ENCODE peak calls at places on chromosomes 4 and X, in seven cellular contexts. One of them, this sample, is unnamed.
A peak's percentile ranks its signal among the peaks of the same experiment; 100 is the strongest.

GRCh38 chr4:80266902-80267380 is 477 bp downstream of the FGF5 start:
- DNase-seq in Panc1: no peak
- DNase-seq in HCT116: no peak
- DNase-seq in H1: no peak
- DNase-seq in K562: peak; percentile 31
- DNase-seq in GM12878: no peak
- DNase-seq in HepG2: no peak
- DNase-seq in this sample: peak; percentile 59

GRCh38 chrX:115649461-115650063 is 88.6 kb downstream of the PLS3 start:
- DNase-seq in Panc1: no peak
- DNase-seq in HepG2: no peak
- DNase-seq in K562: no peak
- DNase-seq in GM12878: no peak
- DNase-seq in H1: no peak
- DNase-seq in HCT116: no peak
- DNase-seq in this sample: no peak

GRCh38 chr4:2259036-2259540 is 2.8 kb downstream of the MXD4 start:
- DNase-seq in GM12878: no peak
- DNase-seq in H1: no peak
- DNase-seq in K562: no peak
- DNase-seq in Panc1: no peak
- DNase-seq in HCT116: no peak
- DNase-seq in HepG2: no peak
- DNase-seq in this sample: no peak

GRCh38 chr4:128394778-128395177 is 107.2 kb upstream of the PGRMC2 start:
- DNase-seq in K562: no peak
- DNase-seq in HCT116: no peak
- DNase-seq in H1: no peak
- DNase-seq in GM12878: no peak
- DNase-seq in Panc1: no peak
- DNase-seq in HepG2: no peak
- DNase-seq in this sample: no peak

GRCh38 chrX:22164770-22165388 is 107.8 kb upstream of the CBLL2 start:
- DNase-seq in HepG2: no peak
- DNase-seq in H1: no peak
- DNase-seq in K562: no peak
- DNase-seq in GM12878: no peak
- DNase-seq in HCT116: no peak
- DNase-seq in Panc1: no peak
- DNase-seq in this sample: no peak

GRCh38 chrX:16188687-16189086 is 21.4 kb downstream of the MAGEB17 start:
- DNase-seq in Panc1: no peak
- DNase-seq in HepG2: no peak
- DNase-seq in GM12878: no peak
- DNase-seq in K562: no peak
- DNase-seq in HCT116: no peak
- DNase-seq in H1: no peak
- DNase-seq in this sample: no peak

GRCh38 chr4:150283689-150284088 is 205.4 kb downstream of the DCLK2 start:
- DNase-seq in Panc1: no peak
- DNase-seq in H1: no peak
- DNase-seq in HCT116: no peak
- DNase-seq in K562: no peak
- DNase-seq in HepG2: no peak
- DNase-seq in GM12878: no peak
- DNase-seq in this sample: peak; percentile 30

GRCh38 chr4:100949350-100949935 is 397.9 kb downstream of the PPP3CA start:
- DNase-seq in GM12878: no peak
- DNase-seq in Panc1: no peak
- DNase-seq in HCT116: no peak
- DNase-seq in H1: no peak
- DNase-seq in K562: no peak
- DNase-seq in HepG2: no peak
- DNase-seq in this sample: no peak

GRCh38 chrX:47752685-47753084 is 84.0 kb upstream of the ZNF81 start:
- DNase-seq in Panc1: no peak
- DNase-seq in GM12878: no peak
- DNase-seq in HepG2: no peak
- DNase-seq in H1: no peak
- DNase-seq in HCT116: no peak
- DNase-seq in K562: no peak
- DNase-seq in this sample: no peak

GRCh38 chr4:26431461-26432165 is 58.7 kb downstream of the CCKAR start:
- DNase-seq in H1: no peak
- DNase-seq in K562: no peak
- DNase-seq in HepG2: no peak
- DNase-seq in GM12878: no peak
- DNase-seq in HCT116: no peak
- DNase-seq in Panc1: no peak
- DNase-seq in this sample: no peak

GRCh38 chr4:105248613-105249012 is 101.9 kb downstream of the TET2 start:
- DNase-seq in GM12878: no peak
- DNase-seq in H1: no peak
- DNase-seq in K562: no peak
- DNase-seq in Panc1: no peak
- DNase-seq in HepG2: no peak
- DNase-seq in HCT116: no peak
- DNase-seq in this sample: no peak
- TF ChIP-seq SIN3A in GM12878: no peak
- TF ChIP-seq SIN3A in H1: no peak
- TF ChIP-seq SIN3A in K562: no peak
- TF ChIP-seq SIN3A in Panc1: no peak
- TF ChIP-seq SIN3A in HepG2: no peak
- TF ChIP-seq SIN3A in HCT116: no peak
- TF ChIP-seq SIN3A in this sample: no peak

GRCh38 chrX:64394059-64394873 is 986 bp downstream of the MTMR8 start:
- DNase-seq in HepG2: no peak
- DNase-seq in Panc1: no peak
- DNase-seq in H1: no peak
- DNase-seq in GM12878: no peak
- DNase-seq in HCT116: no peak
- DNase-seq in K562: no peak
- DNase-seq in this sample: peak; percentile 5

GRCh38 chrX:64395568-64395929 is 297 bp upstream of the MTMR8 start:
- DNase-seq in Panc1: no peak
- DNase-seq in H1: no peak
- DNase-seq in K562: no peak
- DNase-seq in HepG2: no peak
- DNase-seq in HCT116: no peak
- DNase-seq in GM12878: no peak
- DNase-seq in this sample: no peak

GRCh38 chrX:64389489-64389888 is 5.8 kb downstream of the MTMR8 start:
- DNase-seq in H1: no peak
- DNase-seq in HepG2: no peak
- DNase-seq in Panc1: no peak
- DNase-seq in GM12878: no peak
- DNase-seq in HCT116: no peak
- DNase-seq in K562: no peak
- DNase-seq in this sample: no peak

GRCh38 chrX:64398088-64398487 is 2.8 kb upstream of the MTMR8 start:
- DNase-seq in GM12878: no peak
- DNase-seq in Panc1: no peak
- DNase-seq in HCT116: no peak
- DNase-seq in H1: no peak
- DNase-seq in K562: no peak
- DNase-seq in HepG2: no peak
- DNase-seq in this sample: no peak

DNA sequence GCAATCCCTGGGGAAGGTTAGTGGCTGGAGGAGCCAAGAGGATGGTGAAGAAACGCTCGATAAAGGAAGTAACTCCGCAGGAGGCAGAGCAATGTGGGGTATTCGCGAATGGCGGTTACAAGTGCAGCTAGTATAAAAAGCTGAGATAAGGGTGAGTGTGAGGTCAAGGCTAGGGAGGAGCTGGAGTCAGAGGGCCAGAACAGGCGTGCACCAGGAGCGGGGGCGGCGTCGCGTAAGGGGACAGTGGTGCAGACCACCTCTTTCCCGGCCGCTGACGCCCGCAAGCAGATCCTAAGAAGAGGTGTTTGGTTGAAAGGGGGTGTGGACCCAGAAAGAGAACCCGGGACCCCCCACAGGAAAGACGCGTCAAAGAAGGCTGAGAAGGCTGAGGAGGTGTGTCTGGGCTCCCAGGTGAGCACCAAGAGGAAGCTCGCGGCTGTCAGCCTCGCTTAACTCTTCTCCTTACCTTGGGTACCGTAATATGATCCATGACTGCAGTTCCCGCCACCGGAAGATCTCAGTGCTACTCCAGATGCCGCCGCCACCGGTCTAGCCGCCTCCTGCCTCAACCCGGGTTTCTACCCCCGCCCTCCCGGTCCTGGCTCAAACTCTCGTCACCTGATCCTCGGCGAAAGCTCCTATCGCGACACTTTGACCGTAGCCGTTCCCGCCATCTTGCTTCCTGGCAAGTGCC is at the start of gene MTMR8:
- DNase-seq in HCT116: peak; percentile 41
- DNase-seq in Panc1: no peak
- DNase-seq in GM12878: peak; percentile 23
- DNase-seq in HepG2: no peak
- DNase-seq in K562: peak; percentile 78
- DNase-seq in H1: peak; percentile 60
- DNase-seq in this sample: peak; percentile 75
- TF ChIP-seq SIN3A in HCT116: no peak
- TF ChIP-seq SIN3A in Panc1: no peak
- TF ChIP-seq SIN3A in GM12878: no peak
- TF ChIP-seq SIN3A in HepG2: no peak
- TF ChIP-seq SIN3A in K562: no peak
- TF ChIP-seq SIN3A in H1: no peak
- TF ChIP-seq SIN3A in this sample: no peak

GRCh38 chr4:77586953-77587383 is 18.7 kb upstream of the CXCL13 start:
- DNase-seq in HepG2: no peak
- DNase-seq in GM12878: peak; percentile 88
- DNase-seq in HCT116: no peak
- DNase-seq in K562: no peak
- DNase-seq in Panc1: no peak
- DNase-seq in H1: no peak
- DNase-seq in this sample: no peak
- TF ChIP-seq SIN3A in HepG2: no peak
- TF ChIP-seq SIN3A in GM12878: no peak
- TF ChIP-seq SIN3A in HCT116: no peak
- TF ChIP-seq SIN3A in K562: no peak
- TF ChIP-seq SIN3A in Panc1: no peak
- TF ChIP-seq SIN3A in H1: no peak
- TF ChIP-seq SIN3A in this sample: no peak

DNA sequence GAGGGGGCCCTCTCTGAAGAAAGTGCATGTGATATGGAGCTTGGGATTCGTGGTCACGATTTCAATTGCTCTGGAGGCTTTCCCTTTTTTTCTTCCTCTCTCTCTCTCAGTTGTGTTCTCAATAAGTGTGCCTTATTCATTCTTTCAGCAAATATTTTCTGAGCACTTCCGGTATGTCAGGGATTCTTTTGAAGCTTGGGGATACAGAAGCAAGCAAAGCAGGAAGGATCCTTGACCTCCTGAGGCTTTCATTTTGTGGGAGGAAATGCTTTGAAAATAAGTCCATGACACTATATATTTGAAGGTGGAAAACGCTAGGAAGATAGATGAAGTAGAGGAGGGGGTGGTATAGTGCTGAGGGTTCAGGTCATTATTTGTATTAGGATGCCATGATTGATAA is 12.6 kb upstream of the GABRE start:
- DNase-seq in K562: no peak
- DNase-seq in HCT116: no peak
- DNase-seq in Panc1: no peak
- DNase-seq in H1: no peak
- DNase-seq in GM12878: no peak
- DNase-seq in HepG2: peak; percentile 60
- DNase-seq in this sample: no peak
- TF ChIP-seq SIN3A in K562: no peak
- TF ChIP-seq SIN3A in HCT116: no peak
- TF ChIP-seq SIN3A in Panc1: no peak
- TF ChIP-seq SIN3A in H1: no peak
- TF ChIP-seq SIN3A in GM12878: no peak
- TF ChIP-seq SIN3A in HepG2: no peak
- TF ChIP-seq SIN3A in this sample: no peak

GRCh38 chr4:76966024-76966579 is 16.6 kb downstream of the SEPTIN11 start:
- DNase-seq in HepG2: no peak
- DNase-seq in GM12878: no peak
- DNase-seq in HCT116: no peak
- DNase-seq in Panc1: no peak
- DNase-seq in K562: no peak
- DNase-seq in H1: no peak
- DNase-seq in this sample: no peak

GRCh38 chr4:76964769-76965168 is 15.2 kb downstream of the SEPTIN11 start:
- DNase-seq in H1: no peak
- DNase-seq in HepG2: no peak
- DNase-seq in HCT116: no peak
- DNase-seq in Panc1: no peak
- DNase-seq in GM12878: no peak
- DNase-seq in K562: no peak
- DNase-seq in this sample: no peak

GRCh38 chr4:76960014-76960413 is 10.5 kb downstream of the SEPTIN11 start:
- DNase-seq in Panc1: no peak
- DNase-seq in H1: no peak
- DNase-seq in HCT116: no peak
- DNase-seq in K562: no peak
- DNase-seq in HepG2: peak; percentile 7
- DNase-seq in GM12878: peak; percentile 56
- DNase-seq in this sample: no peak

GRCh38 chr4:76962406-76963135 is 13.0 kb downstream of the SEPTIN11 start:
- DNase-seq in HepG2: no peak
- DNase-seq in K562: no peak
- DNase-seq in HCT116: no peak
- DNase-seq in Panc1: no peak
- DNase-seq in H1: no peak
- DNase-seq in GM12878: no peak
- DNase-seq in this sample: no peak

DNA sequence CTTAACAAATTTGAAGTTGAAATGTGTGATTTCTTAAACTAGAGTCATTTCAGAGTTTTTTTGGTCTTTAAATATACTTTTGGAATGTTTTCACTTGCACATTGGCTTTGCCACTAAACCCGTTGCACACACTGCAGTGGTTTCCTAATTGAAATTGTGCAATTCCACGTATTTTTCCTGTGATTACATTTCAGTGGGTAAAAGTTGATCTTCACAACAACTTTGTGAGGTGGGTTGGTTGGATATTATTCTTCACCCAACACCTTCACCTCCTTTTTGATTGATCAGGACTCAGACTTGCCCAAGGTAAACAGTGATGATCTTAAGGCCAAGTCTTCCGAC is 13.6 kb downstream of the SEPTIN11 start:
- DNase-seq in HepG2: no peak
- DNase-seq in K562: no peak
- DNase-seq in HCT116: no peak
- DNase-seq in GM12878: no peak
- DNase-seq in H1: no peak
- DNase-seq in Panc1: no peak
- DNase-seq in this sample: no peak
- TF ChIP-seq SIN3A in HepG2: no peak
- TF ChIP-seq SIN3A in K562: no peak
- TF ChIP-seq SIN3A in HCT116: no peak
- TF ChIP-seq SIN3A in GM12878: no peak
- TF ChIP-seq SIN3A in H1: no peak
- TF ChIP-seq SIN3A in Panc1: no peak
- TF ChIP-seq SIN3A in this sample: no peak

GRCh38 chr4:131026771-131027170 is 1930.8 kb downstream of the C4orf33 start:
- DNase-seq in Panc1: no peak
- DNase-seq in GM12878: no peak
- DNase-seq in K562: no peak
- DNase-seq in HepG2: no peak
- DNase-seq in HCT116: no peak
- DNase-seq in H1: no peak
- DNase-seq in this sample: no peak
- TF ChIP-seq SIN3A in Panc1: no peak
- TF ChIP-seq SIN3A in GM12878: no peak
- TF ChIP-seq SIN3A in K562: no peak
- TF ChIP-seq SIN3A in HepG2: no peak
- TF ChIP-seq SIN3A in HCT116: no peak
- TF ChIP-seq SIN3A in H1: no peak
- TF ChIP-seq SIN3A in this sample: no peak

GRCh38 chr4:14035076-14035475 is 407.6 kb upstream of the BOD1L1 start:
- DNase-seq in GM12878: no peak
- DNase-seq in Panc1: no peak
- DNase-seq in H1: no peak
- DNase-seq in K562: no peak
- DNase-seq in HepG2: no peak
- DNase-seq in HCT116: no peak
- DNase-seq in this sample: no peak
- TF ChIP-seq SIN3A in GM12878: no peak
- TF ChIP-seq SIN3A in Panc1: no peak
- TF ChIP-seq SIN3A in H1: no peak
- TF ChIP-seq SIN3A in K562: no peak
- TF ChIP-seq SIN3A in HepG2: no peak
- TF ChIP-seq SIN3A in HCT116: no peak
- TF ChIP-seq SIN3A in this sample: no peak

This sample was measured in SK-N-SH.